ENCODE peak calls at places on chromosomes 7 and 10, in seven cellular contexts. One of them, this sample, is unnamed.
A peak's percentile ranks its signal among the peaks of the same experiment; 100 is the strongest.

GRCh38 chr10:59336632-59337031 is 25.7 kb downstream of the FAM13C start:
- DNase-seq in NCI-H1436: no peak
- DNase-seq in A549: no peak
- DNase-seq in GDM1: no peak
- DNase-seq in GM19239: no peak
- DNase-seq in mucosa of descending colon: no peak
- DNase-seq in heart right ventricle: no peak
- DNase-seq in this sample: no peak

GRCh38 chr7:127941471-127941870 is 89.8 kb downstream of the LRRC4 start:
- DNase-seq in NCI-H1436: no peak
- DNase-seq in A549: no peak
- DNase-seq in GDM1: no peak
- DNase-seq in GM19239: no peak
- DNase-seq in mucosa of descending colon: no peak
- DNase-seq in heart right ventricle: no peak
- DNase-seq in this sample: no peak

GRCh38 chr7:98618786-98619185 is 1.7 kb downstream of the NPTX2 start:
- DNase-seq in NCI-H1436: no peak
- DNase-seq in A549: no peak
- DNase-seq in GDM1: no peak
- DNase-seq in GM19239: no peak
- DNase-seq in mucosa of descending colon: no peak
- DNase-seq in heart right ventricle: no peak
- DNase-seq in this sample: no peak

GRCh38 chr7:84809877-84810276 is 377.0 kb downstream of the SEMA3D start:
- DNase-seq in NCI-H1436: no peak
- DNase-seq in A549: no peak
- DNase-seq in GDM1: no peak
- DNase-seq in GM19239: no peak
- DNase-seq in mucosa of descending colon: no peak
- DNase-seq in heart right ventricle: no peak
- DNase-seq in this sample: no peak

GRCh38 chr10:78602201-78602917 is 466.4 kb upstream of the ZMIZ1 start:
- DNase-seq in NCI-H1436: no peak
- DNase-seq in A549: no peak
- DNase-seq in GDM1: no peak
- DNase-seq in GM19239: no peak
- DNase-seq in mucosa of descending colon: no peak
- DNase-seq in heart right ventricle: no peak
- DNase-seq in this sample: no peak

GRCh38 chr7:98470131-98470985 is 69.5 kb upstream of the BAIAP2L1 start:
- DNase-seq in NCI-H1436: no peak
- DNase-seq in A549: peak; percentile 69
- DNase-seq in GDM1: no peak
- DNase-seq in GM19239: no peak
- DNase-seq in mucosa of descending colon: peak; percentile 74
- DNase-seq in heart right ventricle: no peak
- DNase-seq in this sample: peak; percentile 50

GRCh38 chr7:1611708-1612241 is 41.9 kb upstream of the PSMG3 start:
- DNase-seq in NCI-H1436: no peak
- DNase-seq in A549: peak; percentile 32
- DNase-seq in GDM1: no peak
- DNase-seq in GM19239: no peak
- DNase-seq in mucosa of descending colon: no peak
- DNase-seq in heart right ventricle: no peak
- DNase-seq in this sample: peak; percentile 55

GRCh38 chr7:139827042-139827441 is 2.0 kb upstream of the TBXAS1 start:
- DNase-seq in NCI-H1436: no peak
- DNase-seq in A549: no peak
- DNase-seq in GDM1: no peak
- DNase-seq in GM19239: no peak
- DNase-seq in mucosa of descending colon: no peak
- DNase-seq in heart right ventricle: no peak
- DNase-seq in this sample: no peak

GRCh38 chr7:21965318-21965717 is 19.6 kb upstream of the CDCA7L start:
- DNase-seq in NCI-H1436: no peak
- DNase-seq in A549: no peak
- DNase-seq in GDM1: no peak
- DNase-seq in GM19239: no peak
- DNase-seq in mucosa of descending colon: no peak
- DNase-seq in heart right ventricle: no peak
- DNase-seq in this sample: no peak

GRCh38 chr10:129095980-129096339 is 371.1 kb upstream of the MGMT start:
- DNase-seq in NCI-H1436: no peak
- DNase-seq in A549: no peak
- DNase-seq in GDM1: no peak
- DNase-seq in GM19239: no peak
- DNase-seq in mucosa of descending colon: no peak
- DNase-seq in heart right ventricle: no peak
- DNase-seq in this sample: no peak

GRCh38 chr10:69738071-69738470 is 63.6 kb upstream of the COL13A1 start:
- DNase-seq in NCI-H1436: no peak
- DNase-seq in A549: no peak
- DNase-seq in GDM1: no peak
- DNase-seq in GM19239: no peak
- DNase-seq in mucosa of descending colon: no peak
- DNase-seq in heart right ventricle: no peak
- DNase-seq in this sample: no peak

GRCh38 chr10:131585761-131586160 is 274.2 kb upstream of the TCERG1L start:
- DNase-seq in NCI-H1436: no peak
- DNase-seq in A549: no peak
- DNase-seq in GDM1: no peak
- DNase-seq in GM19239: no peak
- DNase-seq in mucosa of descending colon: no peak
- DNase-seq in heart right ventricle: no peak
- DNase-seq in this sample: no peak

GRCh38 chr7:31455844-31456243 is 58.0 kb upstream of the ITPRID1 start:
- DNase-seq in NCI-H1436: no peak
- DNase-seq in A549: no peak
- DNase-seq in GDM1: no peak
- DNase-seq in GM19239: no peak
- DNase-seq in mucosa of descending colon: no peak
- DNase-seq in heart right ventricle: no peak
- DNase-seq in this sample: no peak

GRCh38 chr7:45088821-45089313 is at the start of gene NACAD:
- DNase-seq in NCI-H1436: peak; percentile 77
- DNase-seq in A549: peak; percentile 29
- DNase-seq in GDM1: no peak
- DNase-seq in GM19239: no peak
- DNase-seq in mucosa of descending colon: peak; percentile 50
- DNase-seq in heart right ventricle: peak; percentile 31
- DNase-seq in this sample: no peak

This sample was measured in LoVo.